ENCODE peak calls at places on chromosome 13, in four cellular contexts. One of them, this sample, is unnamed.

GRCh38 chr13:47117268-47117667 is 220.4 kb upstream of the HTR2A start:
- DNase-seq in HL-60: no peak
- DNase-seq in esophagus squamous epithelium: no peak
- DNase-seq in keratinocyte: no peak
- DNase-seq in this sample: no peak

GRCh38 chr13:31035162-31035951 is 102.9 kb downstream of the TEX26 start:
- DNase-seq in HL-60: no peak
- DNase-seq in keratinocyte: no peak
- DNase-seq in esophagus squamous epithelium: no peak
- DNase-seq in this sample: no peak

GRCh38 chr13:88601949-88602348 is 930.8 kb downstream of the SLITRK5 start:
- DNase-seq in HL-60: no peak
- DNase-seq in esophagus squamous epithelium: no peak
- DNase-seq in keratinocyte: no peak
- DNase-seq in this sample: no peak

GRCh38 chr13:24505756-24506155 is 6.8 kb downstream of the PARP4 start:
- DNase-seq in keratinocyte: no peak
- DNase-seq in HL-60: no peak
- DNase-seq in esophagus squamous epithelium: no peak
- DNase-seq in this sample: no peak

GRCh38 chr13:106756446-106756845 is 188.5 kb upstream of the ARGLU1 start:
- DNase-seq in esophagus squamous epithelium: no peak
- DNase-seq in HL-60: no peak
- DNase-seq in keratinocyte: no peak
- DNase-seq in this sample: no peak

GRCh38 chr13:89750371-89750770 is 1597.1 kb upstream of the MIR17HG start:
- DNase-seq in esophagus squamous epithelium: no peak
- DNase-seq in HL-60: no peak
- DNase-seq in keratinocyte: no peak
- DNase-seq in this sample: no peak

GRCh38 chr13:44244288-44244687 is 129.3 kb upstream of the SERP2 start:
- DNase-seq in keratinocyte: no peak
- DNase-seq in esophagus squamous epithelium: no peak
- DNase-seq in HL-60: no peak
- DNase-seq in this sample: no peak

GRCh38 chr13:112638157-112638750 is 50.3 kb upstream of the TUBGCP3 start:
- DNase-seq in esophagus squamous epithelium: no peak
- DNase-seq in keratinocyte: no peak
- DNase-seq in HL-60: no peak
- DNase-seq in this sample: no peak

GRCh38 chr13:20848944-20849343 is 53.6 kb downstream of the XPO4 start:
- DNase-seq in HL-60: no peak
- DNase-seq in esophagus squamous epithelium: no peak
- DNase-seq in keratinocyte: no peak
- DNase-seq in this sample: no peak

GRCh38 chr13:70856025-70856424 is 747.8 kb upstream of the KLHL1 start:
- DNase-seq in keratinocyte: no peak
- DNase-seq in esophagus squamous epithelium: no peak
- DNase-seq in HL-60: no peak
- DNase-seq in this sample: no peak

GRCh38 chr13:48582086-48582485 is 49.2 kb upstream of the RCBTB2 start:
- DNase-seq in HL-60: no peak
- DNase-seq in esophagus squamous epithelium: no peak
- DNase-seq in keratinocyte: no peak
- DNase-seq in this sample: no peak
- H3K4me3 ChIP-seq in HL-60: no peak overlapping the region
- H3K4me3 ChIP-seq in esophagus squamous epithelium: no peak overlapping the region
- H3K4me3 ChIP-seq in keratinocyte: no peak overlapping the region
- H3K4me3 ChIP-seq in this sample: no peak overlapping the region

GRCh38 chr13:100063333-100063732 is 25.6 kb upstream of the PCCA start:
- DNase-seq in keratinocyte: no peak
- DNase-seq in HL-60: no peak
- DNase-seq in esophagus squamous epithelium: no peak
- DNase-seq in this sample: no peak
- H3K27me3 ChIP-seq in keratinocyte: no peaks in the 10 kb centered on the region
- H3K27me3 ChIP-seq in HL-60: no peaks in the 10 kb centered on the region
- H3K27me3 ChIP-seq in esophagus squamous epithelium: no peaks in the 10 kb centered on the region
- H3K27me3 ChIP-seq in this sample: no peaks in the 10 kb centered on the region

GRCh38 chr13:75049936-75050335 is 432.0 kb downstream of the TBC1D4 start:
- DNase-seq in keratinocyte: no peak
- DNase-seq in esophagus squamous epithelium: no peak
- DNase-seq in HL-60: no peak
- DNase-seq in this sample: no peak

GRCh38 chr13:75055296-75055695 is 426.7 kb downstream of the TBC1D4 start:
- DNase-seq in esophagus squamous epithelium: no peak
- DNase-seq in keratinocyte: no peak
- DNase-seq in HL-60: no peak
- DNase-seq in this sample: no peak

GRCh38 chr13:75052616-75053015 is 429.4 kb downstream of the TBC1D4 start:
- DNase-seq in HL-60: no peak
- DNase-seq in esophagus squamous epithelium: no peak
- DNase-seq in keratinocyte: no peak
- DNase-seq in this sample: no peak

DNA sequence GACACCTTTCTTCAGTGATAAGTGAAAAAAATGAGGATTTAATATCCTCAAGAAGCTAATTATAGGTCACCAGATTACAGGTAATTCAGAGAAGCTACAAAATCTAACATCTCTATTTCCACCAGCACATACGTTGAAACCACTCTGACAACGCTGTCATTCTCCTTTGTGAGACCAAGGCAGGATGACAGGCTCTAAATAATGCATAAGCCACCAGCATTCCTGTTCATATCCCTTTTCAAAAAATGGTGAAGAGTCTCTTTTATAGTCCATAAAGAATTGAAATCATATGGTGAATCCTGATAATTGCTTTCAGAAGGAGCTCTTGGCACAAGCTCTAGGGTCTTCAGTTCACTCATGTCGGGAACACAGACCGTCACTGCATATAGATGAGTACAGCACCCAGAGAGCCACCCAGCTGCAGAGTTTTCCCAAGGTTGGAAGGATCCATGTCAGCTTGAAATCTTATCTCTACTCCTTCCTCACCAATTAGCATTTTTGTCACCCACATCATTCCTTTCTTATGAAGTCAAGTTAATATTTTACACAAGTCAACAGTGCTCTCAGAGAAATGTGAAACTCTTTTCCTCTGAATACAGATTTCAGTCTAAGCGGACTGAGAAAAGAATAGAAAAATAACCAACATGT is 431.4 kb downstream of the TBC1D4 start:
- DNase-seq in keratinocyte: no peak
- DNase-seq in esophagus squamous epithelium: no peak
- DNase-seq in HL-60: no peak
- DNase-seq in this sample: no peak
- H3K4me3 ChIP-seq in keratinocyte: no peak overlapping the region
- H3K4me3 ChIP-seq in esophagus squamous epithelium: no peak overlapping the region
- H3K4me3 ChIP-seq in HL-60: no peak overlapping the region
- H3K4me3 ChIP-seq in this sample: no peak overlapping the region

DNA sequence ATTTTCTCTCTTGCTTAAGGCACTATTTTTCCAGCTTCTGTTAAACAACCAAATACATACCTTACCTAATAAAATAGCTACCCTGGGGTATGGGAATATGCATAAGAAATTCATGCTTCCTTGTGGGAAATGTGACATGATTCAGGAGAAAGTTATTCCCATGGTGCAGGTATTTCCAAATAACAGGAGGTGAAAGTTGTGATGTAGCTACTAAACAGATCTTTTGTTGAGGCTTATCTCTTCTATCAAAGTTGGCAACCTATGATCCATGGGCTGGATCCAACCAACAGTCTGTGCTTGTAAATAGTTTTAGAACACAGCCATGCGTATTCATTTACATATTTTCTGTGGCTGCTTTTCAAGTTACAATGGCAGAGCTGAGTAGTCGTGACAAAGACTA is 177.8 kb upstream of the NBEA start:
- DNase-seq in keratinocyte: no peak
- DNase-seq in HL-60: no peak
- DNase-seq in esophagus squamous epithelium: no peak
- DNase-seq in this sample: no peak
- H3K27me3 ChIP-seq in keratinocyte: no peaks in the 10 kb centered on the region
- H3K27me3 ChIP-seq in HL-60: peaks cover 8% of the 10 kb centered on the region
- H3K27me3 ChIP-seq in esophagus squamous epithelium: no peaks in the 10 kb centered on the region
- H3K27me3 ChIP-seq in this sample: no peaks in the 10 kb centered on the region